ENCODE peak calls at places on chromosomes 12 and 14, in ten cellular contexts. H is suprapubic skin; G is KBM-7; M is iPS-NIHi11; L is activated gamma-delta T cell treated with Interleukin-2 at 50 U/mL for 16 hours; J is stimulated activated CD4-positive, alpha-beta T cell treated with anti-CD3 and anti-CD28 coated beads, Interleukin-15, amount 100 ng/mL, for 1 hour; I is KG1; W is stimulated activated CD8-positive, alpha-beta memory T cell treated with anti-CD3 and anti-CD28 coated beads, Interleukin-2, amount 100 ng/mL, for 1 hour; K is choroid plexus epithelial cell; B is pancreas. A is an unnamed sample.

GRCh38 chr14:73295198-73295796 is 58.0 kb downstream of the PAPLN start:
- DNase-seq in H (no peak), G (peak), M (peak), L (no peak), J (no peak), I (peak), W (no peak), K (peak), B (no peak), A (no peak)

GRCh38 chr12:110916295-110916875 is 4.0 kb downstream of the MYL2 start:
- DNase-seq in H (no peak), G (peak), M (no peak), L (no peak), J (no peak), I (no peak), W (no peak), K (peak), B (no peak), A (no peak)

GRCh38 chr14:49940805-49941421 is 48.0 kb downstream of the ARF6 start:
- DNase-seq in H (no peak), G (no peak), M (no peak), L (no peak), J (no peak), I (peak), W (no peak), K (peak), B (no peak), A (no peak)

GRCh38 chr14:102863381-102863780 is 59.1 kb upstream of the AMN start:
- DNase-seq in H (no peak), G (no peak), M (no peak), L (no peak), J (no peak), I (no peak), W (no peak), K (no peak), B (no peak), A (no peak)

GRCh38 chr14:54625158-54625557 is 58.2 kb downstream of the SAMD4A start:
- DNase-seq in H (no peak), G (no peak), M (no peak), L (no peak), J (no peak), I (no peak), W (no peak), K (peak), B (no peak), A (no peak)

GRCh38 chr14:70641548-70642312 is at the start of gene TTC9:
- DNase-seq in H (no peak), G (no peak), M (peak), L (no peak), J (peak), I (no peak), W (no peak), K (no peak), B (peak), A (peak)

GRCh38 chr12:87670448-87670847 is 358.8 kb downstream of the C12orf50 start:
- DNase-seq in H (no peak), G (no peak), M (no peak), L (no peak), J (no peak), I (no peak), W (no peak), K (no peak), B (no peak), A (no peak)

GRCh38 chr12:63457857-63458256 is 210.4 kb downstream of the DPY19L2 start:
- DNase-seq in H (no peak), G (peak), M (no peak), L (no peak), J (no peak), I (no peak), W (no peak), K (no peak), B (no peak), A (no peak)

GRCh38 chr12:93742086-93742934 is 65.1 kb downstream of the CRADD start:
- DNase-seq in H (no peak), G (peak), M (peak), L (peak), J (peak), I (peak), W (no peak), K (peak), B (peak), A (peak)

GRCh38 chr14:42228611-42229010 is 621.9 kb downstream of the LRFN5 start:
- DNase-seq in H (no peak), G (no peak), M (no peak), L (no peak), J (no peak), I (no peak), W (no peak), K (no peak), B (no peak), A (no peak)

GRCh38 chr14:67814826-67815225 is 1.6 kb downstream of the ZFYVE26 start:
- DNase-seq in H (no peak), G (peak), M (no peak), L (no peak), J (no peak), I (no peak), W (no peak), K (no peak), B (no peak), A (no peak)

GRCh38 chr12:8033153-8034044 is 883 bp downstream of the FOXJ2 start:
- DNase-seq in H (no peak), G (peak), M (peak), L (peak), J (no peak), I (no peak), W (no peak), K (peak), B (peak), A (peak)

GRCh38 chr12:118377891-118378470 is 1.6 kb downstream of the SUDS3 start:
- DNase-seq in H (no peak), G (peak), M (peak), L (peak), J (peak), I (peak), W (peak), K (peak), B (peak), A (peak)

GRCh38 chr14:101035466-101036225 is 132.1 kb upstream of the RTL1 start:
- DNase-seq in H (peak), G (no peak), M (no peak), L (no peak), J (no peak), I (no peak), W (no peak), K (no peak), B (no peak), A (no peak)

GRCh38 chr14:69395929-69396328 is 2.2 kb downstream of the ERH start:
- DNase-seq in H (no peak), G (no peak), M (no peak), L (no peak), J (no peak), I (no peak), W (no peak), K (no peak), B (no peak), A (no peak)

GRCh38 chr12:72574138-72574537 is 302.0 kb downstream of the TRHDE start:
- DNase-seq in H (no peak), G (no peak), M (no peak), L (no peak), J (no peak), I (no peak), W (no peak), K (no peak), B (no peak), A (no peak)

GRCh38 chr12:118188690-118189371 is 52.9 kb downstream of the PEBP1 start:
- DNase-seq in H (no peak), G (no peak), M (no peak), L (no peak), J (no peak), I (no peak), W (no peak), K (peak), B (peak), A (no peak)

GRCh38 chr12:114444422-114445279 is 38.7 kb upstream of the TBX5 start:
- DNase-seq in H (no peak), G (no peak), M (no peak), L (no peak), J (no peak), I (no peak), W (no peak), K (no peak), B (no peak), A (no peak)

GRCh38 chr12:123139926-123140674 is 10.8 kb downstream of the PITPNM2 start:
- DNase-seq in H (peak), G (peak), M (no peak), L (no peak), J (no peak), I (no peak), W (no peak), K (no peak), B (no peak), A (peak)

GRCh38 chr14:91425720-91426032 is 8.1 kb upstream of the CCDC88C start:
- DNase-seq in H (no peak), G (no peak), M (no peak), L (no peak), J (no peak), I (no peak), W (no peak), K (no peak), B (no peak), A (no peak)

GRCh38 chr14:29175706-29176105 is 409.1 kb downstream of the FOXG1 start:
- DNase-seq in H (no peak), G (no peak), M (no peak), L (no peak), J (no peak), I (no peak), W (no peak), K (no peak), B (no peak), A (no peak)

GRCh38 chr12:123952037-123952436 is 20.6 kb downstream of the CCDC92 start:
- DNase-seq in H (no peak), G (no peak), M (no peak), L (no peak), J (no peak), I (no peak), W (no peak), K (no peak), B (no peak), A (no peak)

GRCh38 chr12:55682087-55682796 is 25.5 kb downstream of the ITGA7 start:
- DNase-seq in H (no peak), G (peak), M (no peak), L (no peak), J (no peak), I (no peak), W (no peak), K (no peak), B (no peak), A (no peak)

GRCh38 chr12:59820594-59821011 is 224.8 kb downstream of the SLC16A7 start:
- DNase-seq in H (no peak), G (no peak), M (no peak), L (no peak), J (no peak), I (no peak), W (no peak), K (no peak), B (no peak), A (no peak)

GRCh38 chr12:12228402-12228801 is 38.4 kb downstream of the LRP6 start:
- DNase-seq in H (no peak), G (no peak), M (no peak), L (no peak), J (no peak), I (no peak), W (no peak), K (no peak), B (no peak), A (no peak)

GRCh38 chr14:40485688-40486087 is 1053.5 kb upstream of the FBXO33 start:
- DNase-seq in H (no peak), G (no peak), M (no peak), L (no peak), J (no peak), I (no peak), W (no peak), K (no peak), B (no peak), A (no peak)

GRCh38 chr14:23513466-23514008 is 38.0 kb downstream of the ZFHX2 start:
- DNase-seq in H (no peak), G (no peak), M (no peak), L (no peak), J (no peak), I (no peak), W (no peak), K (no peak), B (no peak), A (no peak)

GRCh38 chr12:106527356-106527755 is 55.4 kb upstream of the RFX4 start:
- DNase-seq in H (no peak), G (no peak), M (no peak), L (no peak), J (no peak), I (no peak), W (no peak), K (peak), B (no peak), A (no peak)

GRCh38 chr14:82420874-82421273 is 887.2 kb upstream of the SEL1L start:
- DNase-seq in H (no peak), G (no peak), M (no peak), L (no peak), J (no peak), I (no peak), W (no peak), K (no peak), B (no peak), A (no peak)

GRCh38 chr14:34356267-34356660 is 105.8 kb downstream of the SPTSSA start:
- DNase-seq in H (no peak), G (peak), M (no peak), L (no peak), J (no peak), I (no peak), W (no peak), K (peak), B (no peak), A (no peak)

GRCh38 chr12:68159681-68160304 is at the start of gene IFNG:
- DNase-seq in H (no peak), G (no peak), M (no peak), L (peak), J (no peak), I (no peak), W (no peak), K (no peak), B (no peak), A (no peak)

GRCh38 chr12:131736807-131737484 is 26.1 kb downstream of the SFSWAP start:
- DNase-seq in H (no peak), G (no peak), M (peak), L (no peak), J (no peak), I (no peak), W (no peak), K (peak), B (no peak), A (no peak)

GRCh38 chr12:6461401-6462233 is 8.9 kb downstream of the VAMP1 start:
- DNase-seq in H (no peak), G (peak), M (no peak), L (peak), J (peak), I (peak), W (peak), K (no peak), B (no peak), A (no peak)

GRCh38 chr12:67541625-67541991 is 106.9 kb upstream of the DYRK2 start:
- DNase-seq in H (no peak), G (no peak), M (no peak), L (no peak), J (no peak), I (no peak), W (no peak), K (no peak), B (no peak), A (no peak)

GRCh38 chr14:99075061-99075460 is 196.9 kb downstream of the BCL11B start:
- DNase-seq in H (no peak), G (peak), M (no peak), L (no peak), J (no peak), I (peak), W (no peak), K (no peak), B (no peak), A (no peak)